ENCODE peak calls at places on chromosome 21, in six cellular contexts. X, Q, I, K, R and J are unnamed samples.
A peak's percentile ranks its signal among the peaks of the same experiment; 100 is the strongest.

GRCh38 chr21:15001773-15002647 is 62.8 kb downstream of the NRIP1 start:
- DNase-seq in I (no peak), Q (no peak), R (no peak), X (no peak), K (peak; percentile 18), J (no peak)

GRCh38 chr21:27190601-27191000 is 223.7 kb upstream of the ADAMTS5 start:
- DNase-seq in K (no peak), X (no peak), R (no peak), I (no peak), Q (no peak), J (no peak)

GRCh38 chr21:16408280-16408669 is 678.5 kb downstream of the USP25 start:
- DNase-seq in X (no peak), I (no peak), Q (no peak), K (no peak), R (no peak), J (no peak)

GRCh38 chr21:16534408-16535099 is 804.8 kb downstream of the USP25 start:
- DNase-seq in X (no peak), Q (no peak), I (no peak), K (no peak), R (peak; percentile 85), J (peak; percentile 29)

GRCh38 chr21:32494946-32495703 is 82.6 kb downstream of the EVA1C start:
- DNase-seq in R (peak; percentile 20), K (peak; percentile 32), X (no peak), Q (peak; percentile 30), I (no peak), J (no peak)

GRCh38 chr21:40176732-40177131 is 309.5 kb downstream of the PCP4 start:
- DNase-seq in R (no peak), X (no peak), K (no peak), Q (no peak), I (no peak), J (no peak)

GRCh38 chr21:27564684-27565280 is 597.9 kb upstream of the ADAMTS5 start:
- DNase-seq in Q (peak; percentile 6), X (no peak), R (no peak), K (peak; percentile 58), I (peak; percentile 22), J (peak; percentile 40)

GRCh38 chr21:32861871-32862270 is 90.3 kb upstream of the PAXBP1 start:
- DNase-seq in R (no peak), K (no peak), X (no peak), Q (no peak), I (peak; percentile 20), J (no peak)

GRCh38 chr21:14863745-14864210 is 201.0 kb downstream of the NRIP1 start:
- DNase-seq in K (no peak), Q (peak; percentile 18), R (no peak), I (peak; percentile 21), X (no peak), J (no peak)

GRCh38 chr21:23111070-23111605 is 2112.9 kb downstream of the NCAM2 start:
- DNase-seq in Q (no peak), K (no peak), X (no peak), I (no peak), R (no peak), J (no peak)

GRCh38 chr21:34107606-34108005 is 34.2 kb downstream of the MRPS6 start:
- DNase-seq in K (no peak), I (no peak), X (no peak), Q (no peak), R (no peak), J (no peak)

GRCh38 chr21:15638856-15639549 is 90.8 kb upstream of the USP25 start:
- DNase-seq in Q (no peak), X (no peak), I (no peak), K (no peak), R (no peak), J (peak; percentile 92)

GRCh38 chr21:33968082-33968997 is 52.7 kb upstream of the ATP5PO start:
- DNase-seq in K (peak; percentile 64), R (no peak), Q (peak; percentile 68), X (no peak), I (no peak), J (no peak)

GRCh38 chr21:32132911-32133310 is 145.9 kb downstream of the MIS18A start:
- DNase-seq in X (no peak), I (no peak), Q (no peak), K (no peak), R (no peak), J (no peak)

GRCh38 chr21:39595465-39595864 is 17.3 kb upstream of the B3GALT5 start:
- DNase-seq in X (no peak), I (no peak), R (no peak), Q (no peak), K (no peak), J (no peak)

GRCh38 chr21:33116669-33117267 is 46.8 kb downstream of the OLIG1 start:
- DNase-seq in R (peak; percentile 29), K (no peak), I (peak; percentile 32), X (no peak), Q (no peak), J (no peak)

GRCh38 chr21:27535188-27535587 is 568.3 kb upstream of the ADAMTS5 start:
- DNase-seq in Q (no peak), R (no peak), I (no peak), X (no peak), K (no peak), J (no peak)

GRCh38 chr21:35138665-35139381 is 89.7 kb upstream of the RUNX1 start:
- DNase-seq in I (no peak), K (peak; percentile 8), R (no peak), Q (peak; percentile 72), X (peak; percentile 23), J (no peak)
- TF ChIP-seq POLR2AphosphoS5 in I (no peak), K (no peak), R (no peak), Q (no peak), X (no peak), J (no peak)

GRCh38 chr21:42614811-42615342 is 38.5 kb upstream of the PDE9A start:
- DNase-seq in Q (no peak), I (peak; percentile 58), R (no peak), K (peak; percentile 54), X (no peak), J (peak; percentile 49)
- TF ChIP-seq POLR2AphosphoS5 in Q (no peak), I (no peak), R (no peak), K (no peak), X (no peak), J (no peak)

GRCh38 chr21:28771790-28772501 is 220.7 kb downstream of the LTN1 start:
- DNase-seq in X (no peak), R (no peak), I (no peak), Q (no peak), K (no peak), J (no peak)
- TF ChIP-seq POLR2AphosphoS5 in X (no peak), R (peak; percentile 63), I (no peak), Q (no peak), K (no peak), J (no peak)

GRCh38 chr21:42175110-42175710 is 43.7 kb upstream of the ABCG1 start:
- DNase-seq in I (no peak), Q (no peak), X (no peak), R (no peak), K (no peak), J (no peak)
- TF ChIP-seq POLR2AphosphoS5 in I (no peak), Q (no peak), X (no peak), R (no peak), K (no peak), J (no peak)

GRCh38 chr21:46055863-46056281 is 42.0 kb upstream of the COL6A2 start:
- DNase-seq in R (peak; percentile 91), I (no peak), K (no peak), X (no peak), Q (no peak), J (no peak)
- TF ChIP-seq POLR2AphosphoS5 in R (peak; percentile 29), I (no peak), K (no peak), X (no peak), Q (no peak), J (no peak)

DNA sequence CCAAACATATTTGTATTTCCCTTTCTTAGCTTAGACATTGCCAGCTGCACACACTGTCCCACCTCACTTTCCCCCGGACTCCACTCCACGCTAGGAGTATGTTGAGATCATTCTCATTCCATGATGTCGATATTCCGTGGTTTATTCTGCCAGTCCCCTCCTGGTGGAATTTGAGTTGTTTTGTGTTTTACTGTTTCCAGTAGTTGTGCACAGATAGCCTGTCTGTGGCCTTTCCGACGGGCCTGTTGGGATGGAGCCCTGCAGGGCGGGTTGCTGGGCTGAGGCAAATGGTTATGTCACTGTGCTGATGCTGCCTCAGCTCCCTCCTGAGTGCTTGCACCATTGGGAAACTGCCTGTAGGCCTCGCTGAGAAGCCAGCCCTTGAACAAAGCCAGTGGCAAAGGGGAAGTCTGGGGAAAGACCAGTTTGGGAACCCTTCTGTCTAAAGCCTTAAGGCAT is 12.8 kb downstream of the TRAPPC10 start:
- DNase-seq in R (peak; percentile 85), X (no peak), Q (peak; percentile 60), I (peak; percentile 92), K (peak; percentile 43), J (no peak)
- TF ChIP-seq POLR2AphosphoS5 in R (peak; percentile 4), X (no peak), Q (no peak), I (no peak), K (no peak), J (no peak)

GRCh38 chr21:38499296-38499695 is 1.0 kb upstream of the ERG start:
- DNase-seq in I (no peak), R (no peak), K (no peak), X (no peak), Q (no peak), J (no peak)
- TF ChIP-seq POLR2AphosphoS5 in I (no peak), R (peak; percentile 36), K (no peak), X (no peak), Q (no peak), J (no peak)

DNA sequence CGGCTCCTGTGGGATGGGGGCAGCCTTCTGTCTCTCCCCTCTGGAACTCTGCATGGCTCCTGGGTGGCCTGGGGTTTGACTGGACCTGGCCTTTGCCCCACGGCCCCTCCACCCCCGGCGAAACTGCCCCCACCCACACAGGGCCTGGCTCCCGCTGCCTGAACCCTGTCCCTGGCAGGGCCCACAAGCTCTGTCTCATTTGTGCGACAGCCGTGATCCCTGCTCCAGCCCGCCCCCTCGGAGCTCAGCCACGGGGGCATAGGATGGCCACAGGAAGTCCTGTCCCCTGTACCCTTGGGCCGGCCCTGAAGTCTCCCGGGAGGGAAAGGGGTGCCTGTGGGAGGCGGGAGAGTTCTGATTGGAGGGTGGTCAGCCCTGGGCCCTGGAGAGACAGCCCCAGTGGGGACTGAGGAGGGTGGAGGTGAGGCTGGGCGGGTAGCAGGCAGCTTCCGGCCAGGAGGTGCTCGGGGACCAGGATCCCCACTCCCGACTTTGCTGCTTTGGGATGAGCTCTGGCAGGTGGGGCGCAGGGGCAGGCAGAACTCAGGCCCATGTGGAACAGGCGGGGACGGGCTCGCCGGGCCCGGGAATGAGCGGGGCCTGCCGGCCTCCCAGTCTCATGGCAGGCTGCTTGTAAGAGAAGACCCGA is 45.1 kb downstream of the SLX9 start:
- DNase-seq in I (no peak), X (no peak), R (peak; percentile 62), K (peak; percentile 47), Q (no peak), J (no peak)
- TF ChIP-seq POLR2AphosphoS5 in I (no peak), X (no peak), R (no peak), K (no peak), Q (no peak), J (no peak)

GRCh38 chr21:26140185-26140584 is 30.4 kb downstream of the APP start:
- DNase-seq in Q (peak; percentile 5), K (no peak), X (no peak), R (peak; percentile 75), I (peak; percentile 50), J (peak; percentile 54)
- TF ChIP-seq POLR2AphosphoS5 in Q (no peak), K (no peak), X (no peak), R (peak; percentile 9), I (peak; percentile 37), J (no peak)

GRCh38 chr21:20942523-20942922 is 55.7 kb upstream of the NCAM2 start:
- DNase-seq in Q (no peak), X (no peak), I (no peak), R (no peak), K (no peak), J (no peak)
- TF ChIP-seq POLR2AphosphoS5 in Q (no peak), X (no peak), I (no peak), R (no peak), K (no peak), J (no peak)